ENCODE peak calls at places on chromosome 18, in five cellular contexts. M, H, D, U and X are unnamed samples.

GRCh38 chr18:79495591-79496071 is 99.9 kb downstream of the NFATC1 start:
- DNase-seq in M (no peak), U (peak; percentile 12), H (peak; percentile 46), D (no peak), X (no peak)

GRCh38 chr18:44819944-44820510 is 139.3 kb downstream of the SETBP1 start:
- DNase-seq in M (no peak), D (no peak), H (peak; percentile 74), U (peak; percentile 43), X (no peak)

GRCh38 chr18:49059028-49059670 is 108.4 kb upstream of the SMAD7 start:
- DNase-seq in D (no peak), H (no peak), U (no peak), M (peak; percentile 3), X (no peak)

GRCh38 chr18:56639094-56639361 is 636 bp upstream of the TXNL1 start:
- DNase-seq in D (peak; percentile 34), H (no peak), M (peak; percentile 7), U (no peak), X (no peak)

GRCh38 chr18:11025270-11025669 is 124.1 kb downstream of the PIEZO2 start:
- DNase-seq in H (no peak), U (no peak), M (no peak), D (no peak), X (no peak)

GRCh38 chr18:50080932-50081560 is 113.9 kb downstream of the MYO5B start:
- DNase-seq in U (no peak), M (peak; percentile 72), D (no peak), H (no peak), X (no peak)

GRCh38 chr18:40313030-40313642 is 1641.9 kb upstream of the PIK3C3 start:
- DNase-seq in U (no peak), M (peak; percentile 56), H (no peak), D (no peak), X (no peak)

GRCh38 chr18:73352546-73352945 is 484.8 kb upstream of the NETO1 start:
- DNase-seq in D (no peak), M (no peak), H (no peak), U (no peak), X (peak; percentile 65)

GRCh38 chr18:75727479-75727878 is 300.0 kb upstream of the SMIM21 start:
- DNase-seq in M (peak; percentile 35), H (no peak), U (no peak), D (peak; percentile 57), X (peak; percentile 55)

GRCh38 chr18:32333781-32334180 is 136.9 kb downstream of the GAREM1 start:
- DNase-seq in D (no peak), U (no peak), M (peak; percentile 19), H (no peak), X (no peak)

GRCh38 chr18:45212186-45213039 is 402.9 kb upstream of the SLC14A2 start:
- DNase-seq in D (peak; percentile 95), H (peak; percentile 86), U (peak; percentile 66), M (peak; percentile 69), X (peak; percentile 81)

GRCh38 chr18:54717673-54718435 is 110.4 kb upstream of the RAB27B start:
- DNase-seq in U (no peak), M (no peak), D (peak; percentile 12), H (no peak), X (peak; percentile 49)

GRCh38 chr18:50096766-50097435 is 98.0 kb downstream of the MYO5B start:
- DNase-seq in H (no peak), M (no peak), U (no peak), D (no peak), X (no peak)

GRCh38 chr18:45416168-45416567 is 199.1 kb upstream of the SLC14A2 start:
- DNase-seq in U (peak; percentile 49), M (no peak), H (no peak), D (peak; percentile 62), X (peak; percentile 30)

DNA sequence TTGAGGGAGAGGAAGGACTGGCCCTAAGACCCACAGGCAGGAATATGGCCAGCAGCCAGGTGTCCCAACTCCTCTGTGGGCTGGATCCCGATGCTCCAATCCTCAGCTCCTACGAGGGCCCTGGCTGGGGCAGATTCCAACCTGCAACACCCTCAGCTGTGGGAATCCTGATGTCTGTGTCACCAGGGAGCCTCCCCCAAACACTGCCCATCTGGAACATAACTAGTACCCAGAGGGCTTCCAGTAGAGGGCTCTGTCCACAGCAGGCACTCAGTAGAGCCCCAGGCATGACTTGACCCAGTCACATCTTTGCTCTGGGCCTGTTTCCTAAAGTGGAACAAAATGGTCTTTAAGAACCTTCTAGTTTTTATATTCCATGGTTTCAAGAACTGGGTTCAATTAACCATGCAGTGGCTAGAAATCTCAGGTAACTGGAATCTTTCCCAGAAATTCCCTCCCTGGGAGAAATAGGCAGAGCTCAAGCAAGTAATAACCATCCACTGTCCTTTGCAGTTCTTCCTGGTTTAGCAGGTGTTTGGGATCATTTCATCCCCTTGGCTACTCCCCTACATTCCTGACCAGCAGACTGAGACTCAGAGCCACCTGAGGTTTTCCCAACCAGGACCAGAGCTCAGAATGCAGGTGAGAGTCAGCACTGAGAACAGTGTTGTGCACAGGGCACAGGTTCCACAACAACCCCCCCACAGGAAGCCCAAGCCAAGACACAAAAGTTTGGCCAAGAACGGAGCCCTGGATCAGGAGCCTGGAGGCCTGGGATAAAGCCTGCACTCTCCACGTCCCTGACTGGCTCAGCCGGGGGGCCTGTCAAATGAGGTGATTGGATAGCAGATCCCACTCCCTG is 20.8 kb upstream of the LOXHD1 start:
- DNase-seq in M (peak; percentile 1), H (no peak), D (no peak), U (no peak), X (no peak)
- TF ChIP-seq CTCF in M (no peak), H (no peak), D (no peak), U (no peak), X (no peak)

GRCh38 chr18:33761363-33761762 is 183.3 kb downstream of the ASXL3 start:
- DNase-seq in M (peak; percentile 4), D (peak; percentile 74), U (no peak), H (no peak), X (no peak)
- TF ChIP-seq CTCF in M (peak; percentile 40), D (peak; percentile 14), U (no peak), H (no peak), X (peak; percentile 31)

GRCh38 chr18:9831046-9831722 is 54.6 kb upstream of the TXNDC2 start:
- DNase-seq in H (no peak), U (no peak), M (no peak), D (no peak), X (no peak)
- TF ChIP-seq CTCF in H (no peak), U (no peak), M (peak; percentile 31), D (no peak), X (no peak)

DNA sequence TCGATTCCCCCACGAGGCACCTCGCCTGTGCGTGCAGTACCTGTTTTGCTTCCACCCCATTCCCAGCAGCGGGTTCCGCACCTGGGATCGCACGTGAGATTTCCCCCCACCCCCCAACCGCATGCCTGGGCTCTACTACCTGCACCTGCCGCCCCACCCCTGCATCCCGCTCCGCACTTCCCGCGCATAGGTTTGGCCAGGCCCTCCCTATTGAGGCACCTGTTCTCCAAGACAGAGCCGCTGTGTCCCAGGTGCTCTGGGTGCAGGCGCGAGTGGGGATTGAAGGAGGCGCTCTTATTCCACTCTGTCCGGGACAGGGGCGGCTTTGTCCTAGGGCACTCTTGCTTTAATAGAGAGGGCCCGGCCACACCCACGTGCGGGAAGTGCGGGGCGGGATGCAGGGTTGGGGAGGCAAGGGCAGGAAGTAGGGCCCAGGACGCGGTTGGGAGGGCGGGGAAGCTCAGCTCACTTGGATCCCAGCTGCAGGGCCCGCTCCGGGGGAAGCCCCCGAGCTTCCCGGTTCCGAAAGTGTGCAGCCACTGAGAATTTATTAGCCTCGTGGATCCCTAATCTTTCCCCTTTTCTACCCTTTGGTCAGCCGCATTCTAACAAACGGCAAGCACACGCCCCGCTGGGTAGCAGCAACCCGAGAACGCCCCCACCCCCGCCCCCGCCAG is 698 bp upstream of the MOCOS start:
- DNase-seq in D (peak; percentile 69), M (peak; percentile 13), H (peak; percentile 66), U (peak; percentile 30), X (peak; percentile 22)
- TF ChIP-seq CTCF in D (no peak), M (no peak), H (no peak), U (no peak), X (no peak)

GRCh38 chr18:58044370-58045264 is 591 bp downstream of the NEDD4L start:
- DNase-seq in D (peak; percentile 60), M (peak; percentile 35), U (peak; percentile 39), H (peak; percentile 75), X (peak; percentile 65)
- TF ChIP-seq CTCF in D (peak; percentile 11), M (no peak), U (no peak), H (no peak), X (no peak)

DNA sequence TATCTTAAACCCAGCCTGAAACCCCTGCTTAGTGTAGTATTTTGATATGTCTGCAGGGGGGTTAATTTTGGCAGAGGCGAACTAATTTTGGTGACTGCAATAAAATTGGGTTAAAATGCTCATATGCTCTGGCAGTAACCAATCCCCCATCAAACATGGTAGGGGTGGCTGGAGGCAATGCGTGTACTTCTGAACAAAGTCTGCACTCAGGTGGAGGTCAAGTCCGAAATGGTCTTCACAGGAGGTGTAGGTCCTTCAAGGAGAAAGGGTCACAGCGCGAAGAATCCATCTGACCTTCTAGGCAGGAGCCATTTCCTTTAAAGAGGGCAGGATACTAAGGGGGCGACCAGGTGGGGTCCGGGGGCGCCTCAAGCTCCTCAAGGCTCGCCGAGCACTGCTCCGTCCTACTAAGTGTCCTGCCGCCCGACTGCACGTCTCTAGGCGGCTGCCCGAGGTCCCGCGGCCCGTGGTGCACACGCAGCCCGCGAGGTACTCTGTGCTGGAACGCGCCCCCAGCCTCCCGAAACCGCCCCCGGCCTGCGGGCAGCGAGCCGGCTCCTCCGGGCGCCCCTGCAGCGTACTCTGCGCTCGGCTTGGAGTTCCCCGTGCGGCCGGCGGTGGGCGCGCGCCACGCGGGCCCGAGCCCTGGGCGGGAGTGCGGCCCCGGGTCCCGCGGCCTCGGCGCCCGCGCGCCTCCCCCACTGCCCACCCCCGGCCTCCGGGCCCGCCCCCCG is 1.7 kb upstream of the LDLRAD4 start:
- DNase-seq in U (peak; percentile 61), D (peak; percentile 52), H (peak; percentile 77), M (no peak), X (peak; percentile 76)
- TF ChIP-seq CTCF in U (peak; percentile 53), D (no peak), H (peak; percentile 70), M (no peak), X (no peak)